ENCODE peak calls at places on chromosomes 7 and 10, in five cellular contexts. One of them, this sample, is unnamed.

GRCh38 chr10:108789911-108790310 is 1133.4 kb downstream of the XPNPEP1 start:
- DNase-seq in adrenal gland: no peak
- DNase-seq in IMR-90: peak
- DNase-seq in astrocyte: peak
- DNase-seq in esophagus muscularis mucosa: no peak
- DNase-seq in this sample: peak

GRCh38 chr7:89728550-89728949 is 425.7 kb upstream of the STEAP1 start:
- DNase-seq in adrenal gland: no peak
- DNase-seq in IMR-90: no peak
- DNase-seq in astrocyte: no peak
- DNase-seq in esophagus muscularis mucosa: no peak
- DNase-seq in this sample: no peak

GRCh38 chr10:81866753-81867152 is 8.2 kb upstream of the NRG3 start:
- DNase-seq in adrenal gland: peak
- DNase-seq in IMR-90: no peak
- DNase-seq in astrocyte: no peak
- DNase-seq in esophagus muscularis mucosa: no peak
- DNase-seq in this sample: no peak

GRCh38 chr10:81018898-81019890 is 481.5 kb downstream of the SH2D4B start:
- DNase-seq in adrenal gland: peak
- DNase-seq in IMR-90: peak
- DNase-seq in astrocyte: peak
- DNase-seq in esophagus muscularis mucosa: no peak
- DNase-seq in this sample: peak

GRCh38 chr7:92644406-92645113 is 54.4 kb upstream of the FAM133B start:
- DNase-seq in adrenal gland: no peak
- DNase-seq in IMR-90: peak
- DNase-seq in astrocyte: peak
- DNase-seq in esophagus muscularis mucosa: no peak
- DNase-seq in this sample: no peak

GRCh38 chr7:154917214-154918160 is 85.4 kb downstream of the PAXIP1 start:
- DNase-seq in adrenal gland: no peak
- DNase-seq in IMR-90: no peak
- DNase-seq in astrocyte: no peak
- DNase-seq in esophagus muscularis mucosa: no peak
- DNase-seq in this sample: no peak

GRCh38 chr10:58898854-58899573 is 277.4 kb upstream of the PHYHIPL start:
- DNase-seq in adrenal gland: no peak
- DNase-seq in IMR-90: no peak
- DNase-seq in astrocyte: no peak
- DNase-seq in esophagus muscularis mucosa: no peak
- DNase-seq in this sample: no peak

GRCh38 chr10:44282606-44283300 is 102.1 kb downstream of the CXCL12 start:
- DNase-seq in adrenal gland: no peak
- DNase-seq in IMR-90: no peak
- DNase-seq in astrocyte: no peak
- DNase-seq in esophagus muscularis mucosa: no peak
- DNase-seq in this sample: no peak

GRCh38 chr10:802506-802905 is 113.0 kb upstream of the DIP2C start:
- DNase-seq in adrenal gland: peak
- DNase-seq in IMR-90: no peak
- DNase-seq in astrocyte: no peak
- DNase-seq in esophagus muscularis mucosa: no peak
- DNase-seq in this sample: no peak

GRCh38 chr7:32410545-32410944 is 79.6 kb downstream of the LSM5 start:
- DNase-seq in adrenal gland: no peak
- DNase-seq in IMR-90: no peak
- DNase-seq in astrocyte: no peak
- DNase-seq in esophagus muscularis mucosa: peak
- DNase-seq in this sample: no peak

GRCh38 chr7:47506716-47507354 is 75.1 kb downstream of the TNS3 start:
- DNase-seq in adrenal gland: no peak
- DNase-seq in IMR-90: peak
- DNase-seq in astrocyte: peak
- DNase-seq in esophagus muscularis mucosa: no peak
- DNase-seq in this sample: no peak

GRCh38 chr10:35780970-35781642 is 139.0 kb upstream of the FZD8 start:
- DNase-seq in adrenal gland: no peak
- DNase-seq in IMR-90: no peak
- DNase-seq in astrocyte: no peak
- DNase-seq in esophagus muscularis mucosa: no peak
- DNase-seq in this sample: no peak
- TF ChIP-seq CTCF in adrenal gland: no peak
- TF ChIP-seq CTCF in IMR-90: peak
- TF ChIP-seq CTCF in astrocyte: no peak
- TF ChIP-seq CTCF in esophagus muscularis mucosa: no peak
- TF ChIP-seq CTCF in this sample: no peak

DNA sequence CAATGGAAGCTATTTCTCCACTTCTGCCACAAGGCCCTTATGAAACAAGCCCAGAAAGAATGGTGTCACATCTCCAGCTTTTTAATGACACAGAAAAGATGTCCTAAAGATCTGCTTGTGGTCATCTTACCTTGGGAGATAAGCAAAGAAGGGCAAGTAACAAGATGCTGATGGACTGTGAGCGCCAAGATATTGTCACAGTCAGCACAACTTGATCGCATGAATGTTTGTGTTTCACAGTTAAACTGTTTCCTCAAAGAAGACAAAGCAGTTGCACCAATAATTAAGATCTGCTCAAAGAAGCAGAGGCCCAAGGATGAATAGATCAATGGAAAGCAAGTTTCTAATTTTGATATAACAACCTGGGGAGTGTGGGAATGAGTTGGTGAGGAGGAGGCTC is 15.9 kb downstream of the ICA1 start:
- DNase-seq in adrenal gland: no peak
- DNase-seq in IMR-90: no peak
- DNase-seq in astrocyte: no peak
- DNase-seq in esophagus muscularis mucosa: no peak
- DNase-seq in this sample: no peak
- TF ChIP-seq CTCF in adrenal gland: no peak
- TF ChIP-seq CTCF in IMR-90: no peak
- TF ChIP-seq CTCF in astrocyte: no peak
- TF ChIP-seq CTCF in esophagus muscularis mucosa: no peak
- TF ChIP-seq CTCF in this sample: no peak

GRCh38 chr7:4730971-4731370 is 44.5 kb upstream of the AP5Z1 start:
- DNase-seq in adrenal gland: no peak
- DNase-seq in IMR-90: no peak
- DNase-seq in astrocyte: no peak
- DNase-seq in esophagus muscularis mucosa: no peak
- DNase-seq in this sample: no peak

GRCh38 chr7:4727914-4728705 is 46.0 kb downstream of the FOXK1 start:
- DNase-seq in adrenal gland: no peak
- DNase-seq in IMR-90: no peak
- DNase-seq in astrocyte: no peak
- DNase-seq in esophagus muscularis mucosa: no peak
- DNase-seq in this sample: no peak

GRCh38 chr7:4731803-4732202 is 43.6 kb upstream of the AP5Z1 start:
- DNase-seq in adrenal gland: no peak
- DNase-seq in IMR-90: no peak
- DNase-seq in astrocyte: no peak
- DNase-seq in esophagus muscularis mucosa: no peak
- DNase-seq in this sample: no peak

GRCh38 chr7:4729266-4729665 is 46.2 kb upstream of the AP5Z1 start:
- DNase-seq in adrenal gland: no peak
- DNase-seq in IMR-90: no peak
- DNase-seq in astrocyte: no peak
- DNase-seq in esophagus muscularis mucosa: no peak
- DNase-seq in this sample: no peak

DNA sequence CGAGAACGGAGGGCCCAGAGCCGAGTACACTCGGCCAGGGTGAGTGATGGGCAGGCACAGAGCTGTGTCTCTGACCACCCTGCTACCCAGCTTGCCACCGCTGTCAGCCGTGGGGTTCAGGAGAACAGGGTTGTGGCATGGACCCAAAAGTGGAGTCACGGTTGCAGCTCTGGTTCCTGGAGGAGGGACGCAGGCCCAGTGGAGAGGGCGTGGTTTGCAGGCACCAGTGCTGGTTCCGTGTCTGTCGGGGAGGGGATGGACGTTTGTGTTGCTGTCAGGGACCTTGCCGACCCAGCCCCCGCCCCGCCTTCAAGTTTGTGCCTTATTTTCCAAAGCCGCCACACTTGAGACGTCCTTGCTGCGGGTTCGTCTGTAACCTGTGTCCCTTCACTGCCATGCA is 45.1 kb upstream of the AP5Z1 start:
- DNase-seq in adrenal gland: no peak
- DNase-seq in IMR-90: no peak
- DNase-seq in astrocyte: no peak
- DNase-seq in esophagus muscularis mucosa: no peak
- DNase-seq in this sample: no peak
- TF ChIP-seq CTCF in adrenal gland: no peak
- TF ChIP-seq CTCF in IMR-90: no peak
- TF ChIP-seq CTCF in astrocyte: no peak
- TF ChIP-seq CTCF in esophagus muscularis mucosa: no peak
- TF ChIP-seq CTCF in this sample: no peak

DNA sequence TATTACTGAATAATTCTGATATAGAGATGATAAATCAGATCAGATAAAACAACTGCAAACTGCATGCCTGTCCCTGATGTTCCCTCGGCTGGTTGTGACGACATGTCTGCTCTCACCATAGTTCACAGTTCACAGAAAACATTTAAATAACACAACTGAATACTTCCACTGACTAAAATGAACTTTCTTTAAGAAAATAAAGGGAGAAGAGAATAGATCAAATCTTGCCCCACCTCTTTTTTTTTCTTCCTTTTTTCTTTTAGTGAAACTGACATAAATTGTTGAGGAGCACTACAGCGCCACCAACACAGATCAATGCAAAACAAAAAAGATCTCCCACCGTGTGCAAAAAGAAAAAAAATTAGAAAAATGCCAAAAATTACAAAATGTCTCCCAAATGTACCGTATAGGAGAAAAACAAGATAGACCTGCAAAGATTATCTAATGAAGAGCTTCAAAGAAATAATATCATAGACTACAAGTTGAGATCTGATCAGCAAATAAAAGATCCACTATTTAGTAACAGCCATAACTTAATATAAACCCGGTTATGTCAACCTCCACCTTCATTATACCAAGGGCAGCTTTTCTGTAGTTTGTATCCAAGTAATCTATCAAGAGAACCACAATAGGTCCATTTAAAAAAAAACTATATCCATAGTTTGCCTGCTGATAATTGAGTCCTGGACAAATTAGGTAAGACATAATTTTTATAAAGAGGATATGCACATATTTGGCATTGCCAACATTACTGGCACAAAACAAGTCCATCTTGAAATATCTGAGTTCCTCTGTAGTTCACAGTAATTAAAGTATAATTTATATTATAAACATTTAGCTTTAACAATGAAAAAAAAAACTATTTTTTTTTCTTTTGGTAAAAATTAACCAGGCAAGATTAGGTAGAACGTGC is 30.8 kb upstream of the EPC1 start:
- DNase-seq in adrenal gland: peak
- DNase-seq in IMR-90: peak
- DNase-seq in astrocyte: peak
- DNase-seq in esophagus muscularis mucosa: no peak
- DNase-seq in this sample: peak
- TF ChIP-seq CTCF in adrenal gland: no peak
- TF ChIP-seq CTCF in IMR-90: peak
- TF ChIP-seq CTCF in astrocyte: peak
- TF ChIP-seq CTCF in esophagus muscularis mucosa: peak
- TF ChIP-seq CTCF in this sample: peak

GRCh38 chr7:130831817-130832481 is 97.9 kb upstream of the KLF14 start:
- DNase-seq in adrenal gland: no peak
- DNase-seq in IMR-90: peak
- DNase-seq in astrocyte: no peak
- DNase-seq in esophagus muscularis mucosa: no peak
- DNase-seq in this sample: no peak
- TF ChIP-seq CTCF in adrenal gland: peak
- TF ChIP-seq CTCF in IMR-90: peak
- TF ChIP-seq CTCF in astrocyte: peak
- TF ChIP-seq CTCF in esophagus muscularis mucosa: peak
- TF ChIP-seq CTCF in this sample: peak

GRCh38 chr10:106789623-106790022 is 374.9 kb downstream of the SORCS1 start:
- DNase-seq in adrenal gland: no peak
- DNase-seq in IMR-90: no peak
- DNase-seq in astrocyte: no peak
- DNase-seq in esophagus muscularis mucosa: no peak
- DNase-seq in this sample: no peak

GRCh38 chr10:106795619-106796018 is 368.9 kb downstream of the SORCS1 start:
- DNase-seq in adrenal gland: peak
- DNase-seq in IMR-90: no peak
- DNase-seq in astrocyte: no peak
- DNase-seq in esophagus muscularis mucosa: no peak
- DNase-seq in this sample: no peak
- TF ChIP-seq CTCF in adrenal gland: peak
- TF ChIP-seq CTCF in IMR-90: no peak
- TF ChIP-seq CTCF in astrocyte: no peak
- TF ChIP-seq CTCF in esophagus muscularis mucosa: peak
- TF ChIP-seq CTCF in this sample: no peak